ENCODE peak calls at places on chromosome 13, in eight cellular contexts. H is GM20000; M is colonic mucosa; X is GM23338; N is CD8-positive, alpha-beta T cell; V is heart right ventricle; C is H9; G is epithelial cell of esophagus. D is an unnamed sample.

GRCh38 chr13:96090240-96091101 is 564 bp downstream of the HS6ST3 start:
- DNase-seq in H (peak; percentile 73), M (no peak), X (peak; percentile 68), N (no peak), V (no peak), C (peak; percentile 40), G (peak; percentile 8), D (peak; percentile 24)

GRCh38 chr13:39676315-39676876 is 20.9 kb downstream of the COG6 start:
- DNase-seq in H (peak; percentile 5), M (no peak), X (peak; percentile 77), N (no peak), V (peak; percentile 36), C (no peak), G (peak; percentile 67), D (no peak)

GRCh38 chr13:109191422-109191821 is 562.0 kb downstream of the MYO16 start:
- DNase-seq in H (no peak), M (no peak), X (no peak), N (no peak), V (peak; percentile 16), C (no peak), G (no peak), D (no peak)

GRCh38 chr13:91863699-91864098 is 465.3 kb downstream of the GPC5 start:
- DNase-seq in H (no peak), M (no peak), X (no peak), N (no peak), V (no peak), C (no peak), G (no peak), D (no peak)

GRCh38 chr13:30159446-30159839 is 147.9 kb downstream of the KATNAL1 start:
- DNase-seq in H (peak; percentile 59), M (no peak), X (no peak), N (no peak), V (no peak), C (no peak), G (peak; percentile 50), D (no peak)

GRCh38 chr13:103044054-103044453 is 22.2 kb downstream of the SLC10A2 start:
- DNase-seq in H (no peak), M (no peak), X (no peak), N (no peak), V (no peak), C (no peak), G (peak; percentile 93), D (no peak)

GRCh38 chr13:112127564-112127963 is 60.6 kb downstream of the SOX1 start:
- DNase-seq in H (no peak), M (no peak), X (no peak), N (no peak), V (no peak), C (no peak), G (no peak), D (no peak)

GRCh38 chr13:110268061-110268460 is 38.9 kb downstream of the COL4A1 start:
- DNase-seq in H (no peak), M (no peak), X (no peak), N (no peak), V (no peak), C (no peak), G (no peak), D (no peak)

GRCh38 chr13:92896842-92897241 is 329.8 kb upstream of the GPC6 start:
- DNase-seq in H (no peak), M (no peak), X (peak; percentile 67), N (no peak), V (no peak), C (no peak), G (peak; percentile 66), D (no peak)

GRCh38 chr13:76903544-76904162 is 17.4 kb upstream of the KCTD12 start:
- DNase-seq in H (peak; percentile 60), M (peak; percentile 57), X (peak; percentile 86), N (peak; percentile 54), V (peak; percentile 70), C (peak; percentile 70), G (peak; percentile 86), D (peak; percentile 50)

GRCh38 chr13:47798194-47798593 is 202.9 kb downstream of the SUCLA2 start:
- DNase-seq in H (no peak), M (no peak), X (no peak), N (no peak), V (no peak), C (no peak), G (peak; percentile 9), D (no peak)

GRCh38 chr13:79185580-79185979 is 220.5 kb downstream of the RBM26 start:
- DNase-seq in H (no peak), M (no peak), X (no peak), N (no peak), V (no peak), C (no peak), G (peak; percentile 5), D (no peak)

GRCh38 chr13:101408154-101408553 is 8.2 kb downstream of the NALCN start:
- DNase-seq in H (no peak), M (no peak), X (no peak), N (no peak), V (no peak), C (no peak), G (no peak), D (no peak)

GRCh38 chr13:109833940-109834339 is 47.6 kb upstream of the IRS2 start:
- DNase-seq in H (no peak), M (no peak), X (no peak), N (no peak), V (no peak), C (no peak), G (no peak), D (no peak)

GRCh38 chr13:113982296-113982661 is 8.4 kb upstream of the C13orf46 start:
- DNase-seq in H (no peak), M (no peak), X (no peak), N (no peak), V (no peak), C (no peak), G (no peak), D (no peak)

GRCh38 chr13:112638157-112638750 is 50.3 kb upstream of the TUBGCP3 start:
- DNase-seq in H (no peak), M (no peak), X (no peak), N (no peak), V (no peak), C (peak; percentile 55), G (peak; percentile 31), D (no peak)

GRCh38 chr13:86572115-86572514 is 772.9 kb upstream of the SLITRK6 start:
- DNase-seq in H (no peak), M (no peak), X (no peak), N (no peak), V (no peak), C (no peak), G (peak; percentile 72), D (no peak)

GRCh38 chr13:73809561-73809960 is 324.6 kb downstream of the KLF12 start:
- DNase-seq in H (no peak), M (no peak), X (no peak), N (no peak), V (no peak), C (no peak), G (peak; percentile 61), D (no peak)

GRCh38 chr13:97945792-97946419 is 7.6 kb upstream of the IPO5 start:
- DNase-seq in H (no peak), M (no peak), X (no peak), N (no peak), V (no peak), C (no peak), G (peak; percentile 44), D (no peak)

GRCh38 chr13:106566682-106567420 is 1.1 kb downstream of the ARGLU1 start:
- DNase-seq in H (peak; percentile 71), M (peak; percentile 77), X (peak; percentile 75), N (peak; percentile 12), V (peak; percentile 65), C (peak; percentile 56), G (peak; percentile 65), D (peak; percentile 11)

GRCh38 chr13:99322297-99323103 is 15.3 kb upstream of the GPR183 start:
- DNase-seq in H (peak; percentile 59), M (no peak), X (no peak), N (no peak), V (no peak), C (no peak), G (peak; percentile 56), D (no peak)
- TF ChIP-seq CTCF in H (no peak), M (no peak), X (no peak), N (no peak), V (no peak), C (no peak), G (no peak), D (no peak)

GRCh38 chr13:51435002-51435578 is 17.7 kb downstream of the INTS6 start:
- DNase-seq in H (no peak), M (no peak), X (peak; percentile 39), N (no peak), V (no peak), C (no peak), G (peak; percentile 24), D (no peak)
- TF ChIP-seq CTCF in H (no peak), M (peak; percentile 27), X (no peak), N (peak; percentile 87), V (peak; percentile 19), C (peak; percentile 69), G (peak; percentile 47), D (peak; percentile 67)

DNA sequence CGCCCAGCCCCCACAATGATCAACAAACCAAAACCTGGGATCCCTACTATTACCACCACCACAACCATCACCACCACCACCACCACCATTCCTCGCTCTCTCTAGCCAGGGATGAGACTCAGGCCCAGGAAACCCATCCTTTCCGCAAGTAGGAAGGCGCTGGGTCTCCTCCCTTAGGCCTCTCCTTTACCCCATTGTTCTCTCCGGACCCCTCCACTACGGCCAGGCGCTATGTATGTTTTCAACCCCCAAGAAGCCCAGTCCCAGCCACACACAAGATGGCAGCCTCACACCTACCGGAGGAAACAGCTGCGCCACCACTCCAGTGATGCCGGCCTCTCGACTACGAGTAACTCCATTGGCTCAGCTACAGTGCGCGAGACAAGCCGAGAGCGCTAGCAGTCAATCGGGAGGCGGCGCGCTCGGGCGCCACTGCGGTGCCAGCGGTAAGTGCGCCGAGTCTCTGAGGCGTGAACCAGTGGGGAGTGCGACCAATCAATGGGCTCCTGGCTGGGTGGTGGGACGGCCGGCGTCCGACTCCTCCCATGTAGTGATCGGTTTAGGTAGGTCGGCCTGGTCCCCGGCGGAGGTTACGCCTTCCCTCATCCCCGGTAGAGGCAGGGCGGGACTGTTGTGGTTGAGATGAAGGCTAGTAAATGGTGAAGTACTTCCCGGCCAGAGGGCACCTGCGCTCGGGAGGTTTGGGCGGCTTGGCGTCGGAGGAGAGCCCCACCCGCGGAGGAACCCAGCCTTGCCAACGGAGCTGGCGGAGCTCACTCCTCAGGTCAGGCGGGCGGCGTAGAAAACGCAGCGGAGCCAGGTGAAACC is at the start of the genes CAB39L and SETDB2:
- DNase-seq in H (peak; percentile 92), M (peak; percentile 99), X (peak; percentile 99), N (peak; percentile 98), V (peak; percentile 99), C (peak; percentile 100), G (peak; percentile 100), D (peak; percentile 97)
- TF ChIP-seq CTCF in H (no peak), M (peak; percentile 33), X (peak; percentile 20), N (no peak), V (peak; percentile 27), C (peak; percentile 46), G (peak; percentile 48), D (peak; percentile 46)

GRCh38 chr13:50911051-50911690 is 1.6 kb downstream of the RNASEH2B start:
- DNase-seq in H (peak; percentile 32), M (no peak), X (no peak), N (no peak), V (no peak), C (no peak), G (peak; percentile 34), D (no peak)
- TF ChIP-seq CTCF in H (no peak), M (no peak), X (no peak), N (no peak), V (no peak), C (no peak), G (no peak), D (no peak)

GRCh38 chr13:21670006-21670882 is 629 bp upstream of the FGF9 start:
- DNase-seq in H (peak; percentile 87), M (peak; percentile 78), X (peak; percentile 76), N (peak; percentile 52), V (peak; percentile 35), C (peak; percentile 72), G (peak; percentile 58), D (peak; percentile 63)
- TF ChIP-seq CTCF in H (peak; percentile 41), M (no peak), X (peak; percentile 33), N (no peak), V (no peak), C (no peak), G (no peak), D (peak; percentile 46)